ENCODE peak calls at places on chromosomes 13 and 19, in six cellular contexts. One of them, this sample, is unnamed. For H3K4me1, the result is how much of the 10 kb centered on the place peaks cover.

GRCh38 chr13:32731576-32731975 is 145.3 kb downstream of the PDS5B start:
- DNase-seq in neural progenitor cell: no peak
- DNase-seq in fibroblast of lung: peak
- DNase-seq in PC-9: no peak
- DNase-seq in astrocyte: peak
- DNase-seq in HCT116: no peak
- DNase-seq in this sample: peak

GRCh38 chr19:36488816-36489138 is 584 bp downstream of the ZNF566 start:
- DNase-seq in neural progenitor cell: peak
- DNase-seq in fibroblast of lung: peak
- DNase-seq in PC-9: no peak
- DNase-seq in astrocyte: no peak
- DNase-seq in HCT116: peak
- DNase-seq in this sample: no peak

GRCh38 chr19:34662919-34663318 is 14.0 kb downstream of the SCGB2B2 start:
- DNase-seq in neural progenitor cell: peak
- DNase-seq in fibroblast of lung: no peak
- DNase-seq in PC-9: no peak
- DNase-seq in astrocyte: no peak
- DNase-seq in HCT116: peak
- DNase-seq in this sample: peak

GRCh38 chr13:76965759-76966421 is 17.6 kb downstream of the ACOD1 start:
- DNase-seq in neural progenitor cell: no peak
- DNase-seq in fibroblast of lung: peak
- DNase-seq in PC-9: no peak
- DNase-seq in astrocyte: peak
- DNase-seq in HCT116: no peak
- DNase-seq in this sample: peak

GRCh38 chr13:101211261-101211660 is 205.0 kb downstream of the NALCN start:
- DNase-seq in neural progenitor cell: no peak
- DNase-seq in fibroblast of lung: peak
- DNase-seq in PC-9: no peak
- DNase-seq in astrocyte: peak
- DNase-seq in HCT116: no peak
- DNase-seq in this sample: peak

GRCh38 chr13:31053098-31053497 is 108.6 kb downstream of the HSPH1 start:
- DNase-seq in neural progenitor cell: no peak
- DNase-seq in fibroblast of lung: no peak
- DNase-seq in PC-9: peak
- DNase-seq in astrocyte: peak
- DNase-seq in HCT116: no peak
- DNase-seq in this sample: peak

GRCh38 chr19:58399903-58400637 is 4.6 kb downstream of the RNF225 start:
- DNase-seq in neural progenitor cell: no peak
- DNase-seq in fibroblast of lung: no peak
- DNase-seq in PC-9: no peak
- DNase-seq in astrocyte: no peak
- DNase-seq in HCT116: no peak
- DNase-seq in this sample: peak

GRCh38 chr19:798415-799075 is 1.3 kb downstream of the PTBP1 start:
- DNase-seq in neural progenitor cell: peak
- DNase-seq in fibroblast of lung: no peak
- DNase-seq in PC-9: no peak
- DNase-seq in astrocyte: no peak
- DNase-seq in HCT116: no peak
- DNase-seq in this sample: peak

GRCh38 chr19:16374436-16374835 is 49.8 kb downstream of the KLF2 start:
- DNase-seq in neural progenitor cell: no peak
- DNase-seq in fibroblast of lung: no peak
- DNase-seq in PC-9: no peak
- DNase-seq in astrocyte: no peak
- DNase-seq in HCT116: no peak
- DNase-seq in this sample: no peak

GRCh38 chr13:111284579-111284978 is 35.9 kb upstream of the TEX29 start:
- DNase-seq in neural progenitor cell: no peak
- DNase-seq in fibroblast of lung: no peak
- DNase-seq in PC-9: no peak
- DNase-seq in astrocyte: no peak
- DNase-seq in HCT116: no peak
- DNase-seq in this sample: no peak

GRCh38 chr19:17681505-17682125 is 6.5 kb downstream of the UNC13A start:
- DNase-seq in neural progenitor cell: peak
- DNase-seq in fibroblast of lung: peak
- DNase-seq in PC-9: peak
- DNase-seq in astrocyte: peak
- DNase-seq in HCT116: no peak
- DNase-seq in this sample: peak

GRCh38 chr19:17682273-17682672 is 5.9 kb downstream of the UNC13A start:
- DNase-seq in neural progenitor cell: no peak
- DNase-seq in fibroblast of lung: no peak
- DNase-seq in PC-9: no peak
- DNase-seq in astrocyte: no peak
- DNase-seq in HCT116: no peak
- DNase-seq in this sample: no peak

GRCh38 chr19:17678836-17679235 is 9.3 kb downstream of the UNC13A start:
- DNase-seq in neural progenitor cell: no peak
- DNase-seq in fibroblast of lung: no peak
- DNase-seq in PC-9: no peak
- DNase-seq in astrocyte: no peak
- DNase-seq in HCT116: no peak
- DNase-seq in this sample: no peak

GRCh38 chr19:17680235-17680722 is 7.9 kb downstream of the UNC13A start:
- DNase-seq in neural progenitor cell: peak
- DNase-seq in fibroblast of lung: peak
- DNase-seq in PC-9: peak
- DNase-seq in astrocyte: peak
- DNase-seq in HCT116: peak
- DNase-seq in this sample: peak

GRCh38 chr19:17679526-17680234 is 8.5 kb downstream of the UNC13A start:
- DNase-seq in neural progenitor cell: peak
- DNase-seq in fibroblast of lung: no peak
- DNase-seq in PC-9: no peak
- DNase-seq in astrocyte: no peak
- DNase-seq in HCT116: no peak
- DNase-seq in this sample: peak
- TF ChIP-seq EZH2 in neural progenitor cell: no peak
- TF ChIP-seq EZH2 in fibroblast of lung: no peak
- TF ChIP-seq EZH2 in PC-9: no peak
- TF ChIP-seq EZH2 in astrocyte: no peak
- TF ChIP-seq EZH2 in HCT116: no peak
- TF ChIP-seq EZH2 in this sample: no peak

GRCh38 chr19:47487551-47488515 is 3.8 kb upstream of the KPTN start:
- DNase-seq in neural progenitor cell: no peak
- DNase-seq in fibroblast of lung: no peak
- DNase-seq in PC-9: no peak
- DNase-seq in astrocyte: no peak
- DNase-seq in HCT116: no peak
- DNase-seq in this sample: no peak
- H3K27ac ChIP-seq in neural progenitor cell: no peak
- H3K27ac ChIP-seq in fibroblast of lung: no peak
- H3K27ac ChIP-seq in PC-9: no peak
- H3K27ac ChIP-seq in astrocyte: no peak
- H3K27ac ChIP-seq in HCT116: no peak
- H3K27ac ChIP-seq in this sample: no peak

DNA sequence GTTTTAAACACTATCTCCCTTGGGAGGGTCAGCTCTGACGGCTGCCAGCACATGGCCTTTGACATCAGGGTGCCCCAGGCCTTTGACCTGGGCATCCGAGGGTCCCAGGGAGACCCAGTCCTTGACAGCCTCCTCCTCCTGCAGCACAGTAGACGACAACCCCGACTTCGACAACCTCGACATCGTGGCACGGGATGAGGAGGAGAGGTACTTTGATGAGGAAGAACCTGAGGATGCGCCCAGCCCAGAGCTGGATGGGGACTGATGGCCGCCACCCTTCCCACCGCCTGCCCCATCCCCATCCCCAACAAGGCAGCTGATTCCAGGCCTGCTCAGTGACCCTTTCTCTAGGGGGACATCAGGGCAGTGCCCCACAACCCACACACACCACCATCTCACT is 12.5 kb downstream of the CCDC97 start:
- DNase-seq in neural progenitor cell: no peak
- DNase-seq in fibroblast of lung: no peak
- DNase-seq in PC-9: no peak
- DNase-seq in astrocyte: no peak
- DNase-seq in HCT116: no peak
- DNase-seq in this sample: no peak
- H3K4me1 ChIP-seq in neural progenitor cell: under half
- H3K4me1 ChIP-seq in fibroblast of lung: half or more
- H3K4me1 ChIP-seq in PC-9: under half
- H3K4me1 ChIP-seq in astrocyte: half or more
- H3K4me1 ChIP-seq in HCT116: under half
- H3K4me1 ChIP-seq in this sample: half or more

DNA sequence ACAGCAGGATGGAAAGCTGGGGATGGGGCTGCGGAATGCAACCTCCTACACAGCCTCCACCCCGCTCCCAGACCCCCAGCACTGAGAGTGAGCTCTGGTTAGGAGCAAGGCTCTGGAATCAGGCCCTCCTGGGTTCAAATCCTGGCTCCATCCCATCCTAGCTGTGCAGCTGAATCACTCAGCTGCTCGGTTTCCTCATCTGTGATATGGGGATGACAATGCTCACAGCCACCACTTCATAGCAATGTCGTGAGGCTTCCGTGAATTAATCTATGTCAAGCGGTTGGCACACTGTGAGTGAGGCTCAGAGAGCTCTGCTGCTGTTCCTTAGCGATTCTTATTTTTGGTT is 538 bp downstream of the ACP7 start:
- DNase-seq in neural progenitor cell: peak
- DNase-seq in fibroblast of lung: no peak
- DNase-seq in PC-9: no peak
- DNase-seq in astrocyte: no peak
- DNase-seq in HCT116: no peak
- DNase-seq in this sample: peak
- TF ChIP-seq EZH2 in neural progenitor cell: no peak
- TF ChIP-seq EZH2 in fibroblast of lung: peak
- TF ChIP-seq EZH2 in PC-9: no peak
- TF ChIP-seq EZH2 in astrocyte: no peak
- TF ChIP-seq EZH2 in HCT116: no peak
- TF ChIP-seq EZH2 in this sample: no peak

This sample was measured in GM23248.